ENCODE peak calls at places on chromosomes 12 and 14, in five cellular contexts. Z is nephron progenitor cell, U is hypothalamus, S is pons, M is HCT116. J is an unnamed sample.

GRCh38 chr14:28757790-28758189 is 8.8 kb upstream of the FOXG1 start:
- DNase-seq in Z (no peak), U (no peak), S (no peak), M (no peak), J (no peak)

GRCh38 chr12:13583630-13584029 is 387.1 kb downstream of the EMP1 start:
- DNase-seq in Z (no peak), U (no peak), S (no peak), M (no peak), J (no peak)

GRCh38 chr14:103549361-103550311 is 12.8 kb downstream of the BAG5 start:
- DNase-seq in Z (no peak), U (peak), S (peak), M (no peak), J (peak)

GRCh38 chr12:122788387-122788786 is 14.0 kb downstream of the CCDC62 start:
- DNase-seq in Z (no peak), U (no peak), S (no peak), M (no peak), J (no peak)

GRCh38 chr14:90454041-90455000 is 57.5 kb downstream of the CALM1 start:
- DNase-seq in Z (peak), U (peak), S (peak), M (peak), J (no peak)

GRCh38 chr14:70907996-70908917 is 998 bp downstream of the PCNX1 start:
- DNase-seq in Z (peak), U (no peak), S (peak), M (no peak), J (peak)

GRCh38 chr12:69879007-69879960 is 54.3 kb downstream of the MYRFL start:
- DNase-seq in Z (peak), U (peak), S (peak), M (peak), J (peak)

GRCh38 chr14:71731096-71731495 is 201.1 kb upstream of the RGS6 start:
- DNase-seq in Z (no peak), U (no peak), S (no peak), M (no peak), J (no peak)

GRCh38 chr12:71208053-71208685 is 50.4 kb upstream of the TSPAN8 start:
- DNase-seq in Z (no peak), U (no peak), S (no peak), M (peak), J (no peak)

GRCh38 chr12:64678835-64679234 is 68.5 kb downstream of the RASSF3 start:
- DNase-seq in Z (no peak), U (no peak), S (no peak), M (no peak), J (no peak)

GRCh38 chr14:60233891-60234290 is 15.1 kb upstream of the PPM1A start:
- DNase-seq in Z (no peak), U (no peak), S (no peak), M (no peak), J (no peak)

GRCh38 chr14:105700622-105701288 is 174.4 kb downstream of the TMEM121 start:
- DNase-seq in Z (no peak), U (no peak), S (no peak), M (no peak), J (peak)

GRCh38 chr12:49507139-49507538 is 31.7 kb upstream of the KCNH3 start:
- DNase-seq in Z (no peak), U (no peak), S (no peak), M (peak), J (no peak)

GRCh38 chr14:95690815-95691214 is 4.6 kb downstream of the TCL1B start:
- DNase-seq in Z (no peak), U (no peak), S (no peak), M (no peak), J (no peak)

GRCh38 chr12:53973093-53974042 is at the start of gene HOXC11:
- DNase-seq in Z (no peak), U (no peak), S (no peak), M (no peak), J (no peak)

GRCh38 chr14:93032301-93032929 is 83.3 kb downstream of the ITPK1 start:
- DNase-seq in Z (peak), U (no peak), S (no peak), M (no peak), J (no peak)

GRCh38 chr14:101909371-101910096 is 54.8 kb upstream of the DYNC1H1 start:
- DNase-seq in Z (no peak), U (no peak), S (no peak), M (no peak), J (no peak)

GRCh38 chr14:103724116-103724515 is 8.5 kb downstream of the ZFYVE21 start:
- DNase-seq in Z (no peak), U (no peak), S (no peak), M (no peak), J (no peak)

GRCh38 chr12:131118366-131118765 is 164.7 kb downstream of the ADGRD1 start:
- DNase-seq in Z (no peak), U (no peak), S (no peak), M (no peak), J (no peak)

GRCh38 chr12:117671734-117672133 is 297.1 kb downstream of the KSR2 start:
- DNase-seq in Z (peak), U (no peak), S (no peak), M (peak), J (no peak)

GRCh38 chr12:44876554-44877275 is 600 bp upstream of the NELL2 start:
- DNase-seq in Z (peak), U (peak), S (no peak), M (no peak), J (peak)

GRCh38 chr14:78356406-78356805 is 186.2 kb downstream of the NRXN3 start:
- DNase-seq in Z (peak), U (peak), S (peak), M (no peak), J (no peak)

GRCh38 chr14:23365353-23366162 is 586 bp upstream of the EFS start:
- DNase-seq in Z (peak), U (no peak), S (no peak), M (no peak), J (no peak)

GRCh38 chr14:68910540-68910939 is 68.6 kb downstream of the ACTN1 start:
- DNase-seq in Z (no peak), U (no peak), S (no peak), M (no peak), J (no peak)

GRCh38 chr12:80512781-80513180 is 68.7 kb downstream of the PTPRQ start:
- DNase-seq in Z (no peak), U (no peak), S (no peak), M (no peak), J (no peak)

GRCh38 chr12:2268478-2269286 is 215.9 kb downstream of the CACNA1C start:
- DNase-seq in Z (no peak), U (no peak), S (no peak), M (no peak), J (no peak)